ENCODE peak calls at places on chromosomes 12 and 14, in five cellular contexts. L is fibroblast of mammary gland, G is mucosa of descending colon, R is cardiac muscle cell, X is astrocyte. S is an unnamed sample.

GRCh38 chr12:31618228-31619025 is 27.5 kb upstream of the DENND5B start:
- DNase-seq in L (no peak), G (no peak), X (peak; percentile 36), R (peak; percentile 78), S (no peak)

GRCh38 chr12:67472551-67472950 is 176.0 kb upstream of the DYRK2 start:
- DNase-seq in L (no peak), X (no peak), G (no peak), R (no peak), S (no peak)

GRCh38 chr14:82075566-82075965 is 541.9 kb upstream of the SEL1L start:
- DNase-seq in X (no peak), R (peak; percentile 1), L (no peak), G (no peak), S (no peak)

GRCh38 chr14:69741055-69741454 is 25.9 kb upstream of the SRSF5 start:
- DNase-seq in G (no peak), R (no peak), X (no peak), L (no peak), S (no peak)

GRCh38 chr12:127774828-127775227 is 492.1 kb upstream of the TMEM132C start:
- DNase-seq in R (no peak), L (peak; percentile 3), G (no peak), X (peak; percentile 30), S (no peak)

GRCh38 chr12:24111101-24111500 is 161.6 kb upstream of the SOX5 start:
- DNase-seq in L (peak; percentile 69), X (peak; percentile 64), R (no peak), G (no peak), S (no peak)

GRCh38 chr12:68483592-68484373 is 126.9 kb upstream of the RAP1B start:
- DNase-seq in R (peak; percentile 62), X (peak; percentile 12), G (no peak), L (peak; percentile 64), S (no peak)

GRCh38 chr12:98645572-98646067 is 530 bp downstream of the APAF1 start:
- DNase-seq in R (no peak), L (peak; percentile 13), G (no peak), X (no peak), S (no peak)

GRCh38 chr12:116955382-116956021 is 44.8 kb downstream of the FBXW8 start:
- DNase-seq in X (no peak), R (peak; percentile 42), G (no peak), L (peak; percentile 53), S (no peak)

GRCh38 chr12:69732088-69732487 is 6.6 kb upstream of the RAB3IP start:
- DNase-seq in R (no peak), X (peak; percentile 55), L (peak; percentile 33), G (no peak), S (no peak)

GRCh38 chr14:91577632-91578233 is 67.6 kb upstream of the PPP4R3A start:
- DNase-seq in G (no peak), L (no peak), R (no peak), X (no peak), S (no peak)

GRCh38 chr12:111686574-111687105 is 787 bp downstream of the ACAD10 start:
- DNase-seq in L (peak; percentile 19), G (no peak), X (no peak), R (peak; percentile 25), S (no peak)

GRCh38 chr14:95575820-95576473 is 41.1 kb downstream of the GLRX5 start:
- DNase-seq in X (no peak), L (no peak), G (no peak), R (no peak), S (no peak)

GRCh38 chr14:90599748-90600507 is 203.1 kb downstream of the CALM1 start:
- DNase-seq in X (no peak), G (no peak), R (peak; percentile 38), L (peak; percentile 17), S (peak; percentile 58)

GRCh38 chr12:121989266-121989950 is 32.3 kb upstream of the BCL7A start:
- DNase-seq in R (no peak), L (no peak), X (no peak), G (no peak), S (no peak)

GRCh38 chr14:67571275-67571990 is 28.6 kb downstream of the PIGH start:
- DNase-seq in X (peak; percentile 23), G (no peak), L (peak; percentile 52), R (peak; percentile 66), S (peak; percentile 84)

GRCh38 chr14:55533960-55534359 is 46.0 kb upstream of the KTN1 start:
- DNase-seq in R (no peak), G (no peak), L (no peak), X (no peak), S (no peak)

GRCh38 chr14:57273236-57273635 is 4.5 kb downstream of the AP5M1 start:
- DNase-seq in R (no peak), L (no peak), G (no peak), X (no peak), S (no peak)

GRCh38 chr14:57266060-57266459 is 2.6 kb downstream of the EXOC5 start:
- DNase-seq in L (peak; percentile 33), R (peak; percentile 17), X (no peak), G (no peak), S (no peak)

GRCh38 chr14:57268161-57269067 is at the start of the genes AP5M1 and EXOC5:
- DNase-seq in L (peak; percentile 86), G (peak; percentile 95), R (peak; percentile 94), X (peak; percentile 91), S (peak; percentile 94)
- TF ChIP-seq CTCF in L (no peak), G (no peak), R (no peak), X (no peak), S (peak; percentile 10)

DNA sequence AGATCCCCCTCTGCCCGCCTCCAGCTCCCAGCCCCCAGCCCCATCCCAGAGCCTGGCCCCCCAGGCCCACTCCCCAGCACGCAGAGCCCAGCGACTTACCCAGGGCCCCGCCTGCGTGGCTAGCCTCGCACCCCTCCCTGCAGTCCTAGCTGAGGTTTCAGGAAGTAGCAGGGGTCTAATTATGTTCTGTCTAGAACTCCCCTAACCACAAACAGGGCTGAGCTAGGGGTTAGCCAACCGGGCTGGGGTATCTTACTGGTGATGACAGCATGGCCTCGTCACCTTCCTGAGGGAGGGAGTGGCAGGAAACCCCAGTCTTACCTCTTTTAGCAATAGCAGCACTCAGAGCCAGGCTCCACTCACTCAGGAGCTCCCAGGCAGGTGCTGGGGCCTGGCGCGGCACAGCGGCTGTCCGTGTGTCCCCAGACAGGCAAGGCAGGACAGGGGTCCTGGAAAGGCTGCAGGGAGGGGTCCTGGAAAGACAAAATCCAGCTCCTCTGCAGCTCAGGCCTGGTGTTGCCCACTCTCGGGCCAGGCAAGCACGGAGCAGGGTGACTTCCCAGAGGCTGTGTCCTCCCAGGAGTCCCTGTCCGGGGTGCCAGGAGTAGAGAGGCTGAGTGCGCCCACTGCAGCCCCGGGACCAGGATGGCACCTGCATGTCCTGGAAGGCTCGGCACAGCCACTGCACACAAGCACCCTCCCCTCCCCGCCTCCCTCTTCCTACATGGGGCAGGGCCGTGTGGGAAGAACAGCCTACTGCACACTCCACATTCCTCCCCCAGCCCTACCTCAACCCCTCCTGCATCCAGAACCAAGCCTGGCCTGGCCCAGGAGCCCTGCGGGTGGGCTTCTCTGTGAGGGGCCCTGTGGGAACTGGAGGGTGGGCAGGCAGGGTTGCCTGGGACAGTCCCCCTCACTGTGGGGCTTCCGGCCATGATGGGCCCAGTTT is at the start of gene GPR132:
- DNase-seq in X (peak; percentile 42), G (peak; percentile 87), L (no peak), R (peak; percentile 30), S (no peak)
- TF ChIP-seq CTCF in X (no peak), G (no peak), L (no peak), R (no peak), S (no peak)

GRCh38 chr12:12903642-12904609 is 12.6 kb downstream of the GPRC5A start:
- DNase-seq in X (no peak), G (peak; percentile 68), R (no peak), L (no peak), S (no peak)
- TF ChIP-seq CTCF in X (no peak), G (no peak), R (no peak), L (no peak), S (no peak)

GRCh38 chr14:28756896-28757570 is 9.6 kb upstream of the FOXG1 start:
- DNase-seq in L (peak; percentile 68), G (no peak), R (peak; percentile 64), X (peak; percentile 45), S (peak; percentile 64)
- TF ChIP-seq CTCF in L (peak; percentile 88), G (no peak), R (peak; percentile 80), X (peak; percentile 81), S (peak; percentile 59)

DNA sequence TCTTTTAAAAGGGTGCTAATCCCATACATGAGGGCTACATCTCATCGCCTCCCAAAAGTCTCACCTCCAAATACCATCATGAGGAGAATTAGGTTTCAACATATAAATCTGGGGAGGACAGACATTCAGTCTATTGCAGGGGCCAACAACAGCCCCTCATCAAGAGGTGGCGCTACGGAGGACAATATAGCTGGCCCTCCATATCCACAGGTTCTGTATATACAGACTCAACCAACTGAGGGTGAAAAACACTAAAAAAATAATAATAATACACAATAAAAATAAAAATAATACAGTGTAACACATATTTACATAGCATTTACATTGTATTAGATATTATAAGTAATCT is 19.1 kb upstream of the PCNX1 start:
- DNase-seq in R (no peak), L (no peak), G (no peak), X (no peak), S (no peak)
- TF ChIP-seq CTCF in R (peak; percentile 9), L (no peak), G (no peak), X (no peak), S (no peak)

DNA sequence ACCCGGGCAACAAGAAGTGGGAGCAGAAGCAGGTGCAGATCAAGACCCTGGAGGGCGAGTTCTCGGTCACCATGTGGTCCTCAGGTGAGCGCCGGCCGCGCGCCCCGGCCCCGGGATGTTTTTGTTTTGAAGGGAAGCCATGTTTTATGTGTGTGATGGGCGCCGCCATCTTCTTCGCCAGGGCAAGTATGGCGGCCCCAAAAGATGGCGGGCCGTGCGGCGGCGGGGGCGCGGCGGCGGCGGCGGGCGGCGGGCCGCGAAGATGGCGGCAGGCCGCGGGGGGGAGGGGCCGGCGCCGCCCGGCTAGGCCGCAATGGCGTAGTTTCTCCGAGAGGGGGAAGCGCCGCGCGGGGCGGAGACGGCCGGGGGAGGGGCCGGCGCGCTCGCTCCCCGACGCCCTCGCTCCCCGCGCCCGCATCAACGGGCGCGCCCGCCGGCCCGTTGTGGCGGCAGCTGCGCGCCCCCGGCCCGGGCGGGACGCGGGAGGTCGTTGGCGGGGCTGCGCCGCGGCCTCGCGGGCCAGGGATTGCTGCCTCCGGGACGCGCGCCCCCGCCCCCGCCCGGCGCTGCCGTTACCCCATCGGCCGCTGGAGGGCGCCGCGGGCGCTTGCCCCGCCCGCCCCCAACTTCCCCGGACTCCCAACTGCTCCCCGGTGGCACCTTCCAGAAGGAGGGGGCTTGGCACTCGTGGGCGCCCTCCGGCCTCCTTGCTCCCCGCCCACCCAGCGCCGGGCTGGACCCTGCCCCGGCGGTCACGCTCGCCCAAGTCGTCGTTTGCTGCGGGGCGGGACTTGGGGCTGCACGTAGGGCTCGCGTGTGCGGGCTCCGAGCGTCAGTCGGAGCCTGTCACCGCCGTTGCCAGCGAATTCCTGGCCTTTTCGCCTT is 1.1 kb downstream of the YY1 start:
- DNase-seq in R (peak; percentile 97), X (peak; percentile 95), G (peak; percentile 92), L (peak; percentile 91), S (peak; percentile 88)
- TF ChIP-seq CTCF in R (peak; percentile 47), X (no peak), G (peak; percentile 85), L (no peak), S (peak; percentile 83)

GRCh38 chr14:97298331-97298730 is 501.1 kb downstream of the VRK1 start:
- DNase-seq in G (no peak), X (no peak), L (no peak), R (no peak), S (peak; percentile 40)
- TF ChIP-seq CTCF in G (no peak), X (no peak), L (no peak), R (no peak), S (peak; percentile 17)

GRCh38 chr14:53327716-53328115 is 174.6 kb upstream of the DDHD1 start:
- DNase-seq in R (peak; percentile 66), X (peak; percentile 68), G (no peak), L (peak; percentile 89), S (no peak)
- TF ChIP-seq CTCF in R (no peak), X (no peak), G (no peak), L (peak; percentile 7), S (no peak)